ENCODE peak calls at places on chromosome 16, in five cellular contexts. U is colonic mucosa, L is pancreas, B is ovary, V is endodermal cell. P is an unnamed sample. For H3K27me3, the result is how much of the 10 kb centered on the place peaks cover.

GRCh38 chr16:2032285-2033056 is 5.8 kb downstream of the NHERF2 start:
- DNase-seq in U (no peak), L (peak), B (no peak), V (no peak), P (no peak)

GRCh38 chr16:80610489-80611156 is 69.8 kb downstream of the DYNLRB2 start:
- DNase-seq in U (no peak), L (no peak), B (no peak), V (peak), P (no peak)

GRCh38 chr16:25493136-25493811 is 198.5 kb upstream of the HS3ST4 start:
- DNase-seq in U (no peak), L (no peak), B (no peak), V (no peak), P (no peak)

GRCh38 chr16:86823895-86824671 is 245.7 kb downstream of the FOXL1 start:
- DNase-seq in U (no peak), L (no peak), B (no peak), V (peak), P (no peak)

GRCh38 chr16:82755570-82756282 is 129.0 kb downstream of the CDH13 start:
- DNase-seq in U (no peak), L (no peak), B (no peak), V (peak), P (no peak)

GRCh38 chr16:760498-761343 is at the start of gene MSLN:
- DNase-seq in U (no peak), L (no peak), B (no peak), V (no peak), P (no peak)

GRCh38 chr16:59859606-59860402 is 1125.7 kb upstream of the GOT2 start:
- DNase-seq in U (no peak), L (no peak), B (no peak), V (no peak), P (no peak)

GRCh38 chr16:22813946-22814325 is at the start of gene HS3ST2:
- DNase-seq in U (peak), L (peak), B (no peak), V (peak), P (peak)

GRCh38 chr16:14187517-14188338 is 116.6 kb downstream of the MRTFB start:
- DNase-seq in U (no peak), L (no peak), B (no peak), V (no peak), P (no peak)

GRCh38 chr16:68368602-68368944 is 57.8 kb downstream of the PRMT7 start:
- DNase-seq in U (no peak), L (no peak), B (no peak), V (no peak), P (no peak)

GRCh38 chr16:85029413-85029794 is 1.8 kb downstream of the KIAA0513 start:
- DNase-seq in U (no peak), L (peak), B (peak), V (peak), P (peak)

GRCh38 chr16:46896314-46896968 is 12.3 kb downstream of the GPT2 start:
- DNase-seq in U (no peak), L (no peak), B (no peak), V (no peak), P (no peak)

GRCh38 chr16:2481676-2482075 is 6.7 kb downstream of the TBC1D24 start:
- DNase-seq in U (no peak), L (peak), B (no peak), V (no peak), P (no peak)

GRCh38 chr16:62298567-62298966 is 262.3 kb upstream of the CDH8 start:
- DNase-seq in U (no peak), L (no peak), B (no peak), V (no peak), P (peak)

DNA sequence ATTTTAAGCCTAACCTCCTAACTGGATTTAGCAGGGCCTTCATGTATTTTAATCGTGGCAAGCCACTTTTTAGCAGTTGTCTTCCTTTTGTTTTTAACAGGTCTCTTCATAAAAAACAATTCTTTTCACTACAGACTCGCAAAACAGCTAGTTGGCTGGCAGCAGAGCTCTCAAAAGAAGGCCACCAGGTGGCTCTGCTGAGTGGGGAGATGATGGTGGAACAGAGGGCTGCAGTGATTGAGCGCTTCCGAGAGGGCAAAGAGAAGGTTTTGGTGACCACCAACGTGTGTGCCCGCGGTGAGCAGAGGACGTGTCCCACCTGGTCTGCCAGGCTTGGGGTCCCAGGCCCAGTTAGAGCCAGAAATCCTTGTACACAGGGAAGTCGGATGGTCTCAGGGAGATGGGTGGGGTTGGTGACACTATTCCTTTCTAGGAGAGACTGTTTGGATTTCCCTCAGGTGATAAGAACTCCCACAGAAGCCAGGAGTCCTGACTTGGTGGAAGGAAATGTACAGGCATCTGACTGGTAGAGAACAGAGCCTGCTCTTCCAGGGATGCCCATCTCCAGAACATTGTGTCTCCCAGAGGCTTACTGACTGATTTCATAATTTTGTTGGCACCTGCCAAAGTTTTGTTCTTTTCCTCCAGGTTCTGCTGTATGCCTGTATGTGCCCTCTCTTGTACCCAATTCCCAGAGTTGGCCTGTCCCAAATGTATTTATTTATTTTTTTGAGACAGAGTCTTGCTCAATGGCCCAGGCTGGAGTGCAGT is 14.9 kb upstream of the DDX19A start:
- DNase-seq in U (no peak), L (no peak), B (peak), V (peak), P (peak)
- TF ChIP-seq CTCF in U (peak), L (no peak), B (no peak), V (peak), P (peak)

DNA sequence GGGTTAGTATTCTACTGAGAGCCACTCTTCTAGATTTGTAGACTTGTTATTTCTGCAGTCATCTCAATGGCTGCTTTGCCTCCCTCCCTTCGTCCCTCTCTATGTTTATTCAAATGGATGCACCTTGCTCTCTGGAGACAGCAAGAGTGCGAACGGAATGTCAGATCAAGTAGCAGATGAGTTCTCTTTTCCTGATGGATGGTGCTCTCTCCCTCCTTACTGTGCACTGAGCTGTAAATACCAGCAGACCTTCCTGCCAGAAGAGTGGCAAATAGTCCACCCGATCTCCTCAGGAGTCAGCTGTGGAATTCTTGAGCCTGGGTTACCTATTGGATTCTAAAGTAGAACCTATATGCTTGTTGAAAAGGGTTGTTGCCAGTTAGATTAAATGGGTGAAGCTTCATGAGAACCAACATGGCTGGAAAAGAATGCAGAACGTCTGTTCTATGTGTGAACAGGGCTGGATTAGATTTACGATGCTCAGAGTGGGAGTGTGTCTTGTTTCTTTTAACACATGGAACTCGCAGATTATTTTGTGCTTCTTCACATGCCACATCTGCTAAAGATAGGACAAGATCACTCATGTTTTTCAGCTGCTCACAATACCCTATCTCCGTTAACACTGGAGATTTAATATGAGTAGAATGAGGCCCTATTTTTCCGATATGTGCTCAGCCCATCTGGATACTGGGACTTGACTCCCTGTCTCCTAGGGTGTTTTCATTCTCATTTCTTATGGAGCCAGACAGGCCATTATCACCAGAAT is 6.1 kb downstream of the GNAO1 start:
- DNase-seq in U (no peak), L (no peak), B (no peak), V (peak), P (no peak)
- H3K27me3 ChIP-seq in U (under half), L (under half), B (under half), V (under half), P (under half)

GRCh38 chr16:89701425-89702406 is at the start of gene SPATA2L:
- DNase-seq in U (peak), L (peak), B (peak), V (peak), P (peak)
- TF ChIP-seq CTCF in U (no peak), L (no peak), B (no peak), V (peak), P (peak)

DNA sequence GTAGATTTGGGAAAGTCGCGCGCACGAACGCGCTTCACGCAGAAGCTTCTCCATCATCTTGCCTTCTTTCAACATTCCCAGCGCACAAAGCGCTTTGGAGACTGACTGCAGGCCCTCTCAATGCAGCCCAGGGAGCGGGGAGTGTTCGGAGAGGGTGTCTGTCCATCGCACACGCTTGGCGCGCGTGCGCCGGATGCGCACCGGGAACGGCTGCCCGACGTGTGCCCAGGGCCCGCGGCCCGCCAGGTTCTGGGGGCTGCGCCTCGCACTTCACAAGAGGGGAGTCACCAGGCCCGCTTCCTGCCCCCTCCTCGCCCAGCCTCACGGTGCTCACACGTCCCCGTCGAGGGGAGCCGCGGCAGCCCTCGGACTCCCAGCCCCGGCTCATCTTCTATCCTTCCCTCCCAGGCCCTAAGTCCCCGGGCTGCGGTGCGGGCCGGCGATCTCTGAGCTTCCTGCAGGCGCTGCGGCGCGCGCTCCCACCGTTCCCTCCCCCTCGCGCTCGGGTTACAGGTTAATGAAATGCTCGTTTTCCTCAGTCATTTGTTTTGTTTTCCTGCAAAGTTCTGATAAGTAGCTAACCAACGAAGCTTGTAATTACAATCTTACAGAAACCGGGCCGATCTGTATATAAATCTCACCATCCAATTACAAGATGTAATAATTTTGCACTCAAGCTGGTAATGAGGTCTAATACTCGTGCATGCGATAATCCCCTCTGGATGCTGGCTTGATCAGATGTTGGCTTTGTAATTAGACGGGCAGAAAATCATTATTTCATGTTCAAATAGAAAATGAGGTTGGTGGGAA is 2.9 kb upstream of the IRX3 start:
- DNase-seq in U (no peak), L (no peak), B (no peak), V (peak), P (no peak)
- H3K27me3 ChIP-seq in U (half or more), L (under half), B (under half), V (half or more), P (half or more)